ENCODE peak calls at places on chromosomes 4 and X, in five cellular contexts. R is endodermal cell, L is ovary, K is SJSA1, A is K562. T is an unnamed sample. For H3K27me3, the result is how much of the 10 kb centered on the place peaks cover.

GRCh38 chr4:5374577-5374976 is 323.3 kb downstream of the STK32B start:
- DNase-seq in R (no peak), L (no peak), K (peak), A (no peak), T (no peak)

GRCh38 chr4:14528921-14529320 is 473.4 kb upstream of the CPEB2 start:
- DNase-seq in R (no peak), L (no peak), K (no peak), A (no peak), T (no peak)

GRCh38 chr4:176988226-176988625 is 195.5 kb upstream of the VEGFC start:
- DNase-seq in R (no peak), L (no peak), K (peak), A (no peak), T (no peak)

GRCh38 chr4:174099712-174100111 is 183.8 kb downstream of the FBXO8 start:
- DNase-seq in R (no peak), L (no peak), K (no peak), A (no peak), T (no peak)

GRCh38 chr4:184968784-184969201 is 49.5 kb upstream of the HELT start:
- DNase-seq in R (no peak), L (no peak), K (no peak), A (no peak), T (peak)

GRCh38 chr4:1517592-1518411 is 111.6 kb upstream of the NKX1-1 start:
- DNase-seq in R (no peak), L (no peak), K (no peak), A (no peak), T (no peak)

GRCh38 chrX:128396601-128397000 is 344.4 kb upstream of the ACTRT1 start:
- DNase-seq in R (no peak), L (no peak), K (no peak), A (no peak), T (no peak)

GRCh38 chr4:88737304-88738015 is 39.8 kb upstream of the NAP1L5 start:
- DNase-seq in R (peak), L (peak), K (no peak), A (no peak), T (peak)

GRCh38 chr4:153143527-153144348 is 60.5 kb upstream of the TRIM2 start:
- DNase-seq in R (no peak), L (no peak), K (peak), A (peak), T (no peak)

GRCh38 chrX:39674771-39675553 is 422.8 kb downstream of the BCOR start:
- DNase-seq in R (no peak), L (no peak), K (no peak), A (no peak), T (no peak)

GRCh38 chr4:41611124-41611838 is 73.3 kb downstream of the LIMCH1 start:
- DNase-seq in R (no peak), L (no peak), K (no peak), A (no peak), T (no peak)

GRCh38 chrX:120761810-120762209 is 113.9 kb downstream of the CT47B1 start:
- DNase-seq in R (no peak), L (no peak), K (no peak), A (no peak), T (no peak)

GRCh38 chr4:178329226-178329872 is 887.1 kb upstream of the AGA start:
- DNase-seq in R (no peak), L (no peak), K (no peak), A (no peak), T (no peak)

GRCh38 chrX:98407526-98408049 is 1523.9 kb downstream of the RPA4 start:
- DNase-seq in R (no peak), L (no peak), K (no peak), A (no peak), T (no peak)

GRCh38 chr4:35802644-35803043 is 441.7 kb downstream of the ARAP2 start:
- DNase-seq in R (no peak), L (no peak), K (no peak), A (no peak), T (no peak)

GRCh38 chr4:1706358-1706757 is 5.8 kb downstream of the SLBP start:
- DNase-seq in R (no peak), L (no peak), K (no peak), A (no peak), T (no peak)

GRCh38 chr4:4881432-4881831 is 22.0 kb downstream of the MSX1 start:
- DNase-seq in R (no peak), L (no peak), K (no peak), A (no peak), T (no peak)

GRCh38 chrX:111110098-111110775 is 14.2 kb downstream of the PAK3 start:
- DNase-seq in R (no peak), L (no peak), K (no peak), A (no peak), T (no peak)

GRCh38 chr4:24477919-24478318 is 106.4 kb downstream of the DHX15 start:
- DNase-seq in R (peak), L (peak), K (no peak), A (no peak), T (peak)

GRCh38 chrX:46575991-46576392 is 2.4 kb downstream of the CHST7 start:
- DNase-seq in R (no peak), L (no peak), K (no peak), A (no peak), T (no peak)

GRCh38 chrX:22095306-22095705 is 63.2 kb downstream of the PHEX start:
- DNase-seq in R (peak), L (no peak), K (no peak), A (no peak), T (no peak)

GRCh38 chr4:11404431-11404830 is 24.3 kb downstream of the HS3ST1 start:
- DNase-seq in R (no peak), L (no peak), K (no peak), A (no peak), T (no peak)

GRCh38 chr4:25312496-25313193 is at the start of gene ZCCHC4:
- DNase-seq in R (peak), L (peak), K (peak), A (peak), T (peak)

GRCh38 chr4:149897784-149898183 is 82.1 kb upstream of the IQCM start:
- DNase-seq in R (no peak), L (no peak), K (no peak), A (no peak), T (no peak)

GRCh38 chrX:23936198-23936597 is 28.4 kb downstream of the CXorf58 start:
- DNase-seq in R (no peak), L (no peak), K (no peak), A (no peak), T (no peak)

GRCh38 chr4:126937342-126937741 is 695.4 kb upstream of the INTU start:
- DNase-seq in R (no peak), L (no peak), K (no peak), A (no peak), T (no peak)

GRCh38 chrX:136457303-136457917 is 30.3 kb upstream of the BRS3 start:
- DNase-seq in R (no peak), L (no peak), K (no peak), A (no peak), T (no peak)
- H3K4me3 ChIP-seq in R (no peak), L (no peak), K (no peak), A (no peak), T (no peak)

DNA sequence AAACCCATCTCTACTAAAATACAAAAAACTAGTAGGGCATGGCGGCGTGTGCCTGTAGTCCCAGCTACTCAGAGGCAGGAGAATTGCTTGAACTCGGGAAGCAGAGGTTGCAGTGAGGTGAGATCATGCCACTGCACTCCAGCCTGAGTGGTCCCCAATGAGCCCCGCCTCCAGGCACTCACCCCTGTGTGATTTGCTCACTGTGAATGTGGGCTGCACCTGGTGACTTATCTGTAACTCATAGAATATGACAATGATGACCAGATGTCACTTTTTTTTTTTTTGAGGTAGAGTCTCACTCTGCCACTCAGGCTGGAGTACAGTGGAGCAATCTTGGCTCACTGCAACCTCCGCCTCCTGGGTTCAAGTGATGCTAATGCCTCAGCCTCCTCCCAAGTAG is 49.0 kb upstream of the HOPX start:
- DNase-seq in R (no peak), L (no peak), K (no peak), A (no peak), T (no peak)
- H3K27me3 ChIP-seq in R (under half), L (under half), K (under half), A (under half), T (under half)

GRCh38 chr4:26860922-26861433 is 337 bp downstream of the STIM2 start:
- DNase-seq in R (peak), L (peak), K (peak), A (no peak), T (peak)

GRCh38 chr4:26858035-26858918 is 2.4 kb upstream of the STIM2 start:
- DNase-seq in R (no peak), L (no peak), K (no peak), A (no peak), T (peak)

GRCh38 chr4:26860157-26860921 is at the start of gene STIM2:
- DNase-seq in R (peak), L (peak), K (peak), A (peak), T (peak)

GRCh38 chr4:26858947-26859401 is 1.7 kb upstream of the STIM2 start:
- DNase-seq in R (no peak), L (no peak), K (no peak), A (no peak), T (no peak)

GRCh38 chr4:26859762-26860156 is 882 bp upstream of the STIM2 start:
- DNase-seq in R (peak), L (no peak), K (no peak), A (no peak), T (peak)
- H3K4me3 ChIP-seq in R (peak), L (peak), K (peak), A (peak), T (peak)

GRCh38 chrX:69614896-69615295 is 1.0 kb upstream of the EDA start:
- DNase-seq in R (no peak), L (peak), K (no peak), A (no peak), T (no peak)

GRCh38 chrX:69618803-69619202 is 2.9 kb downstream of the EDA start:
- DNase-seq in R (no peak), L (peak), K (no peak), A (no peak), T (no peak)

GRCh38 chrX:69615323-69615722 is 590 bp upstream of the EDA start:
- DNase-seq in R (peak), L (peak), K (no peak), A (no peak), T (peak)

GRCh38 chrX:69615779-69616519 is at the start of gene EDA:
- DNase-seq in R (peak), L (peak), K (peak), A (peak), T (peak)

DNA sequence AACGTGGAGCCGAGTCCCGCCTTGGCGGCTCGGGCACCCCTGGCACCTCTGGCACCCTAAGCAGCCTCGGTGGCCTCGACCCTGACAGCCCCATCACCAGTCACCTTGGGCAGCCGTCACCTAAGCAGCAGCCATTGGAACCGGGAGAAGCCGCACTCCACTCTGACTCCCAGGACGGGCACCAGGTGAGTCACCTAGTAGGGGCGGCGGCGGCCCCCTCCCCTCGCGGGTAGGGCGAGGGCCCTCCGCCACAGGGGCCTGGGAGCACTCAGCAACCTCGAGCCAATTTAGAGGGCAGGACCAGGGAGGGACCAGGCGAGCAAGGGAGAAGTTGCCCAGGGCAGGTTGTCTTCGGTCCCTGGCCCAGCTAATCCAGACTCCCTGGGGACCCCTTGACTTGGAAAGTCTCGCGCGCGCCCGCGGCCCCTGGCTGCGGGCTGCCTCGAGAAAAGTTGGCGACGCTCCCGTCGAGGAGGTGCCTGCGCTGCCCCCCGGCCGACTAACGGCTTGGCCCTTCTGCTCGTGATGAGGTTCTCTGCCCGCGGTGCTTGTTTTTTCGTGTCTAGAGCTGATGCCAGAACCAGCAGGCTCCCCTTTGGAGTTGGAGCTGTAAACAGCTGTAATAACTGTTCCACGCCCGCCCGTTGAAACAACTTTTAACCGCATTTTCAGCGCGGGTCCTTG is 749 bp downstream of the EDA start:
- DNase-seq in R (peak), L (peak), K (no peak), A (no peak), T (peak)
- H3K27me3 ChIP-seq in R (under half), L (under half), K (under half), A (under half), T (under half)

DNA sequence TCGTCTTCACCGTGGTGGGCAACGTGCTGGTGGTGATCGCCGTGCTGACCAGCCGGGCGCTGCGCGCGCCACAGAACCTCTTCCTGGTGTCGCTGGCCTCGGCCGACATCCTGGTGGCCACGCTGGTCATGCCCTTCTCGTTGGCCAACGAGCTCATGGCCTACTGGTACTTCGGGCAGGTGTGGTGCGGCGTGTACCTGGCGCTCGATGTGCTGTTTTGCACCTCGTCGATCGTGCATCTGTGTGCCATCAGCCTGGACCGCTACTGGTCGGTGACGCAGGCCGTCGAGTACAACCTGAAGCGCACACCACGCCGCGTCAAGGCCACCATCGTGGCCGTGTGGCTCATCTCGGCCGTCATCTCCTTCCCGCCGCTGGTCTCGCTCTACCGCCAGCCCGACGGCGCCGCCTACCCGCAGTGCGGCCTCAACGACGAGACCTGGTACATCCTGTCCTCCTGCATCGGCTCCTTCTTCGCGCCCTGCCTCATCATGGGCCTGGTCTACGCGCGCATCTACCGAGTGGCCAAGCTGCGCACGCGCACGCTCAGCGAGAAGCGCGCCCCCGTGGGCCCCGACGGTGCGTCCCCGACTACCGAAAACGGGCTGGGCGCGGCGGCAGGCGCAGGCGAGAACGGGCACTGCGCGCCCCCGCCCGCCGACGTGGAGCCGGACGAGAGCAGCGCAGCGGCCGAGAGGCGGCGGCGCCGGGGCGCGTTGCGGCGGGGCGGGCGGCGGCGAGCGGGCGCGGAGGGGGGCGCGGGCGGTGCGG is 791 bp downstream of the ADRA2C start:
- DNase-seq in R (peak), L (no peak), K (no peak), A (no peak), T (peak)
- H3K4me3 ChIP-seq in R (peak), L (peak), K (no peak), A (no peak), T (peak)

GRCh38 chrX:112851161-112851779 is 10.6 kb upstream of the AMOT start:
- DNase-seq in R (peak), L (no peak), K (no peak), A (no peak), T (peak)

GRCh38 chrX:112844250-112844649 is 3.6 kb upstream of the AMOT start:
- DNase-seq in R (no peak), L (no peak), K (no peak), A (no peak), T (no peak)

GRCh38 chrX:112846114-112846513 is 5.5 kb upstream of the AMOT start:
- DNase-seq in R (no peak), L (peak), K (no peak), A (no peak), T (no peak)

GRCh38 chrX:112849010-112849409 is 8.4 kb upstream of the AMOT start:
- DNase-seq in R (no peak), L (no peak), K (no peak), A (no peak), T (no peak)

DNA sequence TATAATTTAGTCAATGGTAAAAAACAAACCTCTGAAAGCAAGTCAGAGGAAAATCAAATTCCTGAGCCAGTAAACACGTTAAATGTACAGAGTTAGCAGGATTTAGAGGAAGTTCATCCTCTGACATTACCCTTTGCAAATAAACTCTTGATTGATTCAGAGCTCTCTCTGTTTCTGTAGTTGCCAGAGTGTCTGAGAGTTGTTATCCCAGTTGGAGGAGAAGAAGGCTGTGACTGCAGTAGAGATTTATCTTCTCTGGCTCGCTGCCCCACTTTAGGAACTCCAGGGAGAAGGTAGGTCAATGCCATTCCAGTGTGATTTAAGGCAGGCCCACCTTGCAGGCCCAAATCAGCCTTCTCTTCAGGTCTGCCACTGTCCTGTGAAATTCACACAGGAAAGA is 6.2 kb upstream of the AMOT start:
- DNase-seq in R (no peak), L (no peak), K (no peak), A (no peak), T (no peak)
- H3K27me3 ChIP-seq in R (under half), L (under half), K (under half), A (under half), T (under half)

DNA sequence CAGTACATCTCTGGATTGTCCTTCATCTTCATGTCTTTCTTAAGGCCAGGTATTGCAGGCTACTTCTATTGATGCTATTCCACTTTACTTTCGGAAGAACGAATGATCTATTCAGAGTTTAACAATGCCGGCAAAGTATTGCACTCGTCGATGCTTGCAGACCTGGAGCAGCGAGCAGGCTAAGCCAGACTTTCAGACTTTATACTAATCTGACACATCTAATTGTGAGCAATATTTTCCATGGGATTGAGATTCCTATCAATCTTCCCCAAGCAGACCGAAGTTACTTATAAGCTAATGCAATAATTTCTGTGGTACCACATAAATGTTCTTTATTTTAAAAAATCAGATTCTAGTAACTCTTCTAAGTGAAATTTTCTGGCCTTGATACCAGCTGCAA is 1.6 kb downstream of the EMCN start:
- DNase-seq in R (no peak), L (no peak), K (no peak), A (no peak), T (no peak)
- H3K4me3 ChIP-seq in R (no peak), L (no peak), K (no peak), A (no peak), T (no peak)

DNA sequence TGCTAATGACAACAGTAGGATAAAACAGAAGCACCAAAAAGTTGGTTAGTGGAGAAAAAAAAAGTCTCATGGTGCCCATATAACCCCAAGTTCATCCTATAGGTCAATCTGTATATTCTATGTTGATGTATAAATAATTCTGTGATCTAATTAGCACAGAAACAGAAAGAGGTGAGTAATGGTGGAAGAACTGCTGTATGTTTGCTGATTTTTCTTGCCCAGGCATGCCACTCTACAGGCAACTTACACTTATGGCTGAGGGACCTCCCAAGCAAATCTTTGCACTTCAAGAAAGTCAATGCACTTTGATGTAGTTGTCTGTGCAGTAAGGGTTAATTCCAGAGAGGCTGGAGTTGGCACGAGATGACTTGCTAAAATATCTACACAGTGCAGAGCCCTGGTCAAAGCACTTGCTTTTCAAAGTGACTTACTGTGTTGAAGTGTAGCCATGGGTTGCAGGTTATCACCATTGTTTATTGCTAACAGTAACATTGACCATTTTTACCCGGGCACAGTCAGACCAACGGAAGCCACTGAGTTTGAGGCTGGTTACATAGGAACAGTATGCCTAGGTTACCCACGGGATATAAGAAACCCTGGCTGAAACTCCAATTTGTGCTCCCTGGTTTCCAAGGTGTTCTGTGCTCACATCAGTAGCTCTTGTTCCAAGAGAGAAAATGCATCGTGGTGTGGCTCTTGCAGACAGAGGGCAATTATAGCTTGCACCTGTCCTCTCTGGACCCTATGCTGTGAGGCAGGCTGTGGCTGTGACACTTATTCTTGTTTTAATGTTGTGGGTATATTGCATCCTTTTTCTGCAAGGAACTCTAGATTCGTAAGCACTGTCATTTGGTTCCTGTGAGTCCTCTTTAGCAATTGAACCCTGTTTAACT is 141.3 kb upstream of the FTHL17 start:
- DNase-seq in R (no peak), L (no peak), K (no peak), A (no peak), T (no peak)
- H3K27me3 ChIP-seq in R (under half), L (under half), K (under half), A (under half), T (under half)

T was measured in H7.